ENCODE peak calls at places on chromosome 4, in eight cellular contexts. D is GM12865, K is heart left ventricle, Q is GM12878, L is Caco-2, T is tibial artery, X is mammary epithelial cell, H is astrocyte of the spinal cord. Y is an unnamed sample.
A peak's percentile ranks its signal among the peaks of the same experiment; 100 is the strongest.

GRCh38 chr4:40976343-40976742 is 226.6 kb downstream of the NSUN7 start:
- DNase-seq in Q (no peak), D (peak; percentile 71), X (peak; percentile 42), T (no peak), L (peak; percentile 60), K (no peak), H (peak; percentile 72), Y (no peak)

GRCh38 chr4:141636771-141637460 is 533 bp downstream of the IL15 start:
- DNase-seq in T (peak; percentile 69), H (peak; percentile 67), D (peak; percentile 73), Q (no peak), X (peak; percentile 73), K (peak; percentile 48), L (peak; percentile 30), Y (no peak)

GRCh38 chr4:121370729-121371325 is 10.0 kb downstream of the QRFPR start:
- DNase-seq in D (peak; percentile 41), T (no peak), K (peak; percentile 30), X (peak; percentile 28), Q (no peak), L (peak; percentile 43), H (peak; percentile 54), Y (no peak)

GRCh38 chr4:1323635-1324442 is 23.2 kb upstream of the UVSSA start:
- DNase-seq in T (no peak), Q (no peak), H (peak; percentile 95), D (no peak), L (no peak), K (no peak), X (peak; percentile 98), Y (peak; percentile 68)

GRCh38 chr4:139453041-139453370 is 915 bp upstream of the RAB33B start:
- DNase-seq in K (no peak), Q (peak; percentile 59), T (no peak), X (peak; percentile 79), L (peak; percentile 80), H (no peak), D (peak; percentile 89), Y (peak; percentile 11)

GRCh38 chr4:101055392-101055791 is 291.9 kb downstream of the PPP3CA start:
- DNase-seq in X (no peak), K (no peak), D (no peak), H (no peak), T (no peak), L (no peak), Q (no peak), Y (no peak)

GRCh38 chr4:54959656-54960055 is 165.7 kb downstream of the KDR start:
- DNase-seq in D (no peak), L (no peak), H (peak; percentile 57), X (no peak), K (no peak), Q (no peak), T (no peak), Y (peak; percentile 85)

GRCh38 chr4:1730532-1731135 is 9.3 kb downstream of the TACC3 start:
- DNase-seq in T (no peak), K (no peak), H (no peak), X (no peak), Q (no peak), D (no peak), L (no peak), Y (no peak)

GRCh38 chr4:37324526-37324925 is 80.0 kb downstream of the NWD2 start:
- DNase-seq in K (no peak), X (no peak), T (no peak), Q (no peak), L (no peak), D (no peak), H (no peak), Y (no peak)

GRCh38 chr4:145557720-145558119 is 61.5 kb upstream of the MMAA start:
- DNase-seq in H (peak; percentile 73), X (peak; percentile 75), L (peak; percentile 59), D (peak; percentile 78), Q (peak; percentile 20), K (peak; percentile 57), T (no peak), Y (peak; percentile 21)

GRCh38 chr4:185847352-185848078 is 35.5 kb upstream of the SORBS2 start:
- DNase-seq in T (no peak), L (no peak), Q (no peak), X (peak; percentile 73), K (peak; percentile 88), H (peak; percentile 69), D (no peak), Y (peak; percentile 47)

GRCh38 chr4:101753702-101754101 is 36.8 kb upstream of the BANK1 start:
- DNase-seq in K (no peak), L (no peak), H (no peak), D (no peak), Q (no peak), X (no peak), T (no peak), Y (peak; percentile 40)

GRCh38 chr4:57190651-57191481 is 80.7 kb upstream of the IGFBP7 start:
- DNase-seq in H (peak; percentile 28), D (peak; percentile 41), T (no peak), Q (no peak), L (peak; percentile 48), K (no peak), X (peak; percentile 11), Y (no peak)

GRCh38 chr4:72886602-72887001 is 182.9 kb downstream of the COX18 start:
- DNase-seq in L (no peak), T (no peak), Q (no peak), D (no peak), H (peak; percentile 15), K (no peak), X (no peak), Y (no peak)

GRCh38 chr4:76311896-76312331 is 5.4 kb downstream of the STBD1 start:
- DNase-seq in Q (no peak), H (no peak), L (no peak), K (no peak), T (no peak), X (no peak), D (no peak), Y (no peak)

GRCh38 chr4:6097581-6097980 is 79.3 kb upstream of the C4orf50 start:
- DNase-seq in X (no peak), L (no peak), H (no peak), T (peak; percentile 5), K (no peak), D (no peak), Q (no peak), Y (no peak)

GRCh38 chr4:146379744-146380143 is 142.0 kb downstream of the SLC10A7 start:
- DNase-seq in L (peak; percentile 31), D (no peak), X (peak; percentile 32), H (peak; percentile 13), Q (no peak), T (no peak), K (no peak), Y (no peak)

DNA sequence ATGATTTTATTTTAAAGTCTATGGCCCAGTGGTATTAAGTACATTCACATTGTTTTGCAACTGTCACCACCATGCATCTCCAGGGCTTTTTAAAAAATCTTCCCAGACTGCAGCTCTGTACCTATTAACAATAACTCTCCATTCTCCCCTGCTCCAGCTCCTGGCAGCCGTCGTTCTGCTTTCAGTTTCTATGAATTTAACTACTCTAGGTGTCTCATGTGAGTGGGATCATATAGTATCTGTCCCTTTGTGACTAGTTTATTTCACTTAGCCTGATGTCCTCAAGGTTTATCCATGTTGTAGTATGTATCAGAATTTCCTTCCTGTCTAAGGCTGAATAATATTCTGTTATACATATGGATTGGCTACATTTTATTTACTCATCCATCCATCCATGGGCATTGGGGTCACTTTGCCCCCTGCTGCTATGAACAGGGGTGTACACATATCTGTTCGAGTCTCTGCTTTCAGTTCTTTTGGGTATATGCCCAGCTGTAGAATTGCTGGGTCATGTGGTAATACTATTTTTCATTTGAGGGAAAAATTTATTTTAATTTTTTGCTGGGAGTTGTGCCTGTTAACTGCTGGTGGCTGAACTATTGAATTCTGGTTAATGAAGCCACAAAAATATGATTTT is 131.3 kb downstream of the ARHGAP10 start:
- DNase-seq in K (no peak), H (no peak), D (peak; percentile 29), L (no peak), T (no peak), Q (no peak), X (no peak), Y (no peak)
- TF ChIP-seq CTCF in K (no peak), H (peak; percentile 2), D (peak; percentile 14), L (no peak), T (no peak), Q (peak; percentile 13), X (no peak), Y (no peak)

DNA sequence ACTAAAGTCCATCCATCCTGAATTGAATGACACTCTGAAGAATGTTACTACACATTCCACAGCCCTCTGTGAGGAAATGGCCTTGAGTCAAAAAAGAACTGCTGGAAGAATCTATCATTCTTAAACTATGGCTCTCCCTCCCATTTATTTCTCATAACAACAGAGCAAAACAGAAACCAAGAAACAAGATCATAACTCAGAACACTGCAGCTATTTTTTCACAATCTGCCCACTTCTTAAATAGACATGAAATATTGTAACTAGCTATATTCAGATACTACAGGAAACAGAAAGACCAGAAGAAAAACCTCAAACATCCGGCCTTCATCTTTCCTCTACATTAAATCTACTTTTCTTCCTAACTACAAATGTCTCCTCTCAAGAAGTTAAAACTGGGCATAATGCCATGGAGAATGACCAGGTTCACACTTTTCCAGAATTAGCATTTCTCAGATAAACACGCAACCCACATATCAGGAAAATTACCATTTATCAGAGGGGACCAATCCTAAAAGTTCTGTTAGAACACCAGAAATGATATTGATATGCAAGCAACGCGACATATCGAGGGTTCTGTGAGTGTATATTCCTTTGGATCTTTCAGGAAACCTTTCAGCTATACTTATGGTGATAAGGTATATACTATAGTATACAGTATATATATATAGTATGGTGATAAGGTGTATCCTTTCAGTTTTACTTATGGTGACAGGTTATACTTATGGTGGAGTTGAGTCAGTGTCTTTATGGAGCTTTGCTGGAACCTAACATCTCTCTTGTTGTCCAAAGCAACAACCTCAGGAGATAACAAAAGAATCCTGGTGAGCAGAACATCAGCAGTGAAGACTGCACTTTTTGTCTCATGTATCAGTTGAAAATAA is 60.4 kb upstream of the IRF2 start:
- DNase-seq in L (no peak), Q (peak; percentile 76), H (peak; percentile 66), T (no peak), D (peak; percentile 86), X (peak; percentile 70), K (no peak), Y (peak; percentile 46)
- H3K4me3 ChIP-seq in L (no peak overlapping the region), Q (peak overlapping the region; percentile 70), H (no peak overlapping the region), T (no peak overlapping the region), D (peak overlapping the region; percentile 59), X (no peak overlapping the region), K (no peak overlapping the region), Y (no peak overlapping the region)

GRCh38 chr4:188403272-188403671 is 264.0 kb downstream of the TRIML1 start:
- DNase-seq in L (no peak), T (no peak), H (no peak), X (peak; percentile 41), K (no peak), Q (no peak), D (no peak), Y (no peak)
- TF ChIP-seq CTCF in L (no peak), T (no peak), H (no peak), X (peak; percentile 53), K (no peak), Q (no peak), D (no peak), Y (no peak)

DNA sequence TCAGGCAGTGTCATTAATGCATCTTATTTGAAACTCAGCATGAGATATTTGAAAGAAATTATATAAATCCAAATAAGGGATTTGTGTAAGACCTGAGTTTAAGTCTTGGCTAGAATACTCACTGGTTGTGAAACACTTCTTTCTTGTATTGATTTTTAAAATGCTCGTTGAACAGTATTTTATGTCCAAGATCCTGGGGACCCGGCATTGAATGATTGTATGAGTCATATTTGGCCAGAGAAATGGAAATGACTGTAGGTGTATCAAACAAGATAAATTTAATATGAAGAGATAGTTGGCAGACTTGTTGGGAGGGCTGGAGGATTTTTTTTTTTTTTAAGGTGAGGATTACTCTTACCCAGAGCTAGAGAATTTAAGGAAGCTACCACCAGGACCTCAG is 606.1 kb upstream of the CPEB2 start:
- DNase-seq in L (no peak), D (no peak), X (no peak), Q (no peak), K (no peak), H (no peak), T (no peak), Y (no peak)
- H3K4me3 ChIP-seq in L (no peak overlapping the region), D (no peak overlapping the region), X (no peak overlapping the region), Q (no peak overlapping the region), K (no peak overlapping the region), H (no peak overlapping the region), T (no peak overlapping the region), Y (no peak overlapping the region)